ENCODE peak calls at places on chromosomes 7 and 10, in eight cellular contexts. Z is stimulated activated CD4-positive, alpha-beta T cell treated with anti-CD3 and anti-CD28 coated beads, Interleukin-2, amount 100 ng/mL, for 24 hours; E is AG08395; M is A549; T is endothelial cell; N is NCI-H446; R is H54; H is tibial nerve. X is an unnamed sample.

GRCh38 chr7:41481353-41481752 is 221.5 kb downstream of the INHBA start:
- DNase-seq in Z (no peak), E (no peak), M (no peak), T (no peak), N (no peak), R (no peak), H (no peak), X (no peak)

GRCh38 chr7:29322023-29322712 is 127.6 kb downstream of the CHN2 start:
- DNase-seq in Z (no peak), E (no peak), M (no peak), T (no peak), N (no peak), R (no peak), H (no peak), X (no peak)

GRCh38 chr7:81624650-81625310 is 145.1 kb downstream of the HGF start:
- DNase-seq in Z (no peak), E (no peak), M (no peak), T (no peak), N (no peak), R (no peak), H (no peak), X (no peak)

GRCh38 chr7:120207037-120207436 is 65.9 kb upstream of the KCND2 start:
- DNase-seq in Z (no peak), E (no peak), M (no peak), T (no peak), N (no peak), R (no peak), H (no peak), X (no peak)

GRCh38 chr7:24721378-24722030 is 35.8 kb downstream of the GSDME start:
- DNase-seq in Z (no peak), E (no peak), M (no peak), T (no peak), N (no peak), R (no peak), H (no peak), X (no peak)

GRCh38 chr10:9149134-9149533 is 1094.6 kb downstream of the GATA3 start:
- DNase-seq in Z (no peak), E (no peak), M (no peak), T (no peak), N (no peak), R (no peak), H (no peak), X (no peak)

GRCh38 chr7:1890289-1891235 is 220.5 kb downstream of the ELFN1 start:
- DNase-seq in Z (no peak), E (no peak), M (no peak), T (no peak), N (no peak), R (no peak), H (no peak), X (no peak)

GRCh38 chr10:103021150-103021896 is 103.2 kb downstream of the CNNM2 start:
- DNase-seq in Z (no peak), E (no peak), M (no peak), T (no peak), N (no peak), R (no peak), H (no peak), X (no peak)

GRCh38 chr7:25031007-25031406 is 51.0 kb upstream of the OSBPL3 start:
- DNase-seq in Z (no peak), E (no peak), M (no peak), T (no peak), N (no peak), R (no peak), H (no peak), X (no peak)

GRCh38 chr7:102008535-102009262 is 191.3 kb downstream of the CUX1 start:
- DNase-seq in Z (no peak), E (no peak), M (no peak), T (no peak), N (no peak), R (no peak), H (no peak), X (no peak)

GRCh38 chr7:50598455-50599343 is 33.5 kb upstream of the DDC start:
- DNase-seq in Z (no peak), E (no peak), M (no peak), T (no peak), N (no peak), R (no peak), H (no peak), X (no peak)

GRCh38 chr10:130713105-130713504 is 576.9 kb downstream of the GLRX3 start:
- DNase-seq in Z (no peak), E (no peak), M (no peak), T (no peak), N (no peak), R (no peak), H (no peak), X (no peak)

GRCh38 chr10:130807721-130808120 is 503.8 kb downstream of the TCERG1L start:
- DNase-seq in Z (no peak), E (no peak), M (no peak), T (no peak), N (no peak), R (no peak), H (no peak), X (no peak)

GRCh38 chr10:133334495-133335237 is 2.0 kb downstream of the CALY start:
- DNase-seq in Z (no peak), E (peak), M (peak), T (no peak), N (no peak), R (no peak), H (no peak), X (no peak)

GRCh38 chr10:11934262-11934661 is 108.3 kb downstream of the UPF2 start:
- DNase-seq in Z (no peak), E (peak), M (no peak), T (no peak), N (no peak), R (no peak), H (no peak), X (no peak)

GRCh38 chr7:150631866-150632864 is at the start of gene GIMAP6:
- DNase-seq in Z (peak), E (no peak), M (no peak), T (no peak), N (no peak), R (no peak), H (no peak), X (no peak)

GRCh38 chr10:59006511-59007306 is 169.7 kb upstream of the PHYHIPL start:
- DNase-seq in Z (no peak), E (peak), M (peak), T (no peak), N (no peak), R (peak), H (peak), X (no peak)

GRCh38 chr7:90599038-90599437 is 2.9 kb downstream of the CDK14 start:
- DNase-seq in Z (no peak), E (no peak), M (no peak), T (no peak), N (no peak), R (no peak), H (no peak), X (no peak)

GRCh38 chr7:19060870-19061269 is 56.6 kb downstream of the TWIST1 start:
- DNase-seq in Z (no peak), E (peak), M (no peak), T (no peak), N (no peak), R (no peak), H (no peak), X (no peak)

GRCh38 chr7:116802144-116802747 is 60.1 kb upstream of the CAPZA2 start:
- DNase-seq in Z (no peak), E (peak), M (no peak), T (no peak), N (no peak), R (no peak), H (no peak), X (no peak)

GRCh38 chr10:71447676-71448075 is 51.0 kb downstream of the CDH23 start:
- DNase-seq in Z (no peak), E (no peak), M (no peak), T (no peak), N (no peak), R (no peak), H (no peak), X (no peak)

GRCh38 chr10:98619446-98619845 is 172.7 kb upstream of the HPS1 start:
- DNase-seq in Z (no peak), E (no peak), M (no peak), T (no peak), N (no peak), R (no peak), H (no peak), X (no peak)

GRCh38 chr10:128587689-128588088 is 461.5 kb upstream of the MKI67 start:
- DNase-seq in Z (no peak), E (no peak), M (no peak), T (no peak), N (no peak), R (no peak), H (no peak), X (no peak)

GRCh38 chr10:114684085-114684821 is 26.2 kb upstream of the ABLIM1 start:
- DNase-seq in Z (no peak), E (peak), M (peak), T (no peak), N (peak), R (no peak), H (no peak), X (no peak)

GRCh38 chr10:132331259-132331955 is 586 bp upstream of the LRRC27 start:
- DNase-seq in Z (no peak), E (peak), M (peak), T (no peak), N (no peak), R (no peak), H (no peak), X (no peak)

GRCh38 chr7:97187067-97187466 is 69.6 kb downstream of the SDHAF3 start:
- DNase-seq in Z (no peak), E (peak), M (no peak), T (no peak), N (no peak), R (peak), H (no peak), X (no peak)

GRCh38 chr7:88888684-88889083 is 93.1 kb upstream of the TEX47 start:
- DNase-seq in Z (no peak), E (no peak), M (no peak), T (no peak), N (no peak), R (no peak), H (no peak), X (no peak)

GRCh38 chr10:6239213-6239991 is 36.7 kb downstream of the PFKFB3 start:
- DNase-seq in Z (peak), E (peak), M (peak), T (peak), N (no peak), R (peak), H (no peak), X (peak)

GRCh38 chr7:128911441-128912031 is 1.0 kb upstream of the KCP start:
- DNase-seq in Z (no peak), E (no peak), M (no peak), T (peak), N (no peak), R (no peak), H (no peak), X (no peak)

GRCh38 chr7:132655071-132655761 is 78.9 kb upstream of the PLXNA4 start:
- DNase-seq in Z (peak), E (no peak), M (no peak), T (peak), N (no peak), R (no peak), H (peak), X (no peak)

GRCh38 chr7:114791771-114792170 is 130.1 kb upstream of the MDFIC start:
- DNase-seq in Z (no peak), E (no peak), M (no peak), T (no peak), N (no peak), R (no peak), H (no peak), X (no peak)

GRCh38 chr10:62437696-62438095 is 63.5 kb downstream of the ZNF365 start:
- DNase-seq in Z (no peak), E (peak), M (peak), T (peak), N (peak), R (peak), H (no peak), X (no peak)

X was measured in thoracic aorta.